ENCODE peak calls at places on chromosomes 6 and 20, in seven cellular contexts. J, S, K, O, G, H and P are unnamed samples.
A peak's percentile ranks its signal among the peaks of the same experiment; 100 is the strongest.

GRCh38 chr20:17663486-17663885 is 18.6 kb downstream of the RRBP1 start:
- DNase-seq in J (no peak), S (no peak), K (no peak), O (no peak), G (no peak), H (no peak), P (no peak)

GRCh38 chr6:148559848-148560433 is 186.9 kb upstream of the UST start:
- DNase-seq in J (peak; percentile 72), S (peak; percentile 79), K (peak; percentile 91), O (peak; percentile 49), G (peak; percentile 94), H (peak; percentile 40), P (peak; percentile 85)

GRCh38 chr20:8388146-8388545 is 256.1 kb downstream of the PLCB1 start:
- DNase-seq in J (peak; percentile 70), S (no peak), K (no peak), O (peak; percentile 56), G (no peak), H (no peak), P (no peak)

GRCh38 chr20:3177746-3178477 is 4.6 kb upstream of the LZTS3 start:
- DNase-seq in J (no peak), S (no peak), K (no peak), O (no peak), G (no peak), H (no peak), P (no peak)

GRCh38 chr20:41179961-41180360 is 42.6 kb downstream of the PLCG1 start:
- DNase-seq in J (no peak), S (no peak), K (no peak), O (no peak), G (no peak), H (no peak), P (peak; percentile 9)

GRCh38 chr6:123888779-123889513 is 85.3 kb downstream of the NKAIN2 start:
- DNase-seq in J (no peak), S (peak; percentile 27), K (no peak), O (no peak), G (no peak), H (no peak), P (no peak)

GRCh38 chr20:23200914-23201313 is 114.8 kb upstream of the CD93 start:
- DNase-seq in J (peak; percentile 22), S (peak; percentile 58), K (peak; percentile 35), O (no peak), G (no peak), H (no peak), P (peak; percentile 77)

GRCh38 chr6:154689654-154690053 is 43.6 kb upstream of the SCAF8 start:
- DNase-seq in J (no peak), S (no peak), K (no peak), O (no peak), G (no peak), H (no peak), P (no peak)

GRCh38 chr6:6586671-6587526 is 1.6 kb upstream of the LY86 start:
- DNase-seq in J (no peak), S (peak; percentile 33), K (no peak), O (no peak), G (no peak), H (no peak), P (no peak)

GRCh38 chr20:3716195-3716834 is 3.9 kb upstream of the SIGLEC1 start:
- DNase-seq in J (peak; percentile 55), S (peak; percentile 44), K (peak; percentile 57), O (peak; percentile 18), G (peak; percentile 80), H (peak; percentile 36), P (peak; percentile 70)

GRCh38 chr6:130369821-130370220 is 4.0 kb downstream of the TMEM200A start:
- DNase-seq in J (no peak), S (no peak), K (no peak), O (no peak), G (no peak), H (no peak), P (no peak)

GRCh38 chr6:118668761-118669411 is 17.5 kb upstream of the CEP85L start:
- DNase-seq in J (peak; percentile 80), S (no peak), K (no peak), O (peak; percentile 61), G (no peak), H (peak; percentile 26), P (no peak)

GRCh38 chr6:121849477-121849876 is 414.0 kb downstream of the GJA1 start:
- DNase-seq in J (peak; percentile 84), S (peak; percentile 27), K (peak; percentile 70), O (peak; percentile 55), G (peak; percentile 72), H (peak; percentile 71), P (peak; percentile 85)

GRCh38 chr20:36688630-36689029 is 42.6 kb upstream of the SLA2 start:
- DNase-seq in J (no peak), S (no peak), K (no peak), O (no peak), G (no peak), H (no peak), P (no peak)

GRCh38 chr20:63577317-63577894 is 3.4 kb upstream of the HELZ2 start:
- DNase-seq in J (no peak), S (peak; percentile 88), K (no peak), O (no peak), G (no peak), H (no peak), P (no peak)

GRCh38 chr6:43014434-43014909 is 423 bp downstream of the KLHDC3 start:
- DNase-seq in J (peak; percentile 44), S (no peak), K (no peak), O (peak; percentile 47), G (no peak), H (no peak), P (no peak)

GRCh38 chr20:23257848-23258746 is 92.5 kb upstream of the NXT1 start:
- DNase-seq in J (peak; percentile 77), S (no peak), K (no peak), O (peak; percentile 74), G (no peak), H (peak; percentile 28), P (no peak)

GRCh38 chr6:138115877-138116660 is 8.8 kb upstream of the PERP start:
- DNase-seq in J (peak; percentile 81), S (peak; percentile 63), K (peak; percentile 51), O (peak; percentile 70), G (peak; percentile 73), H (peak; percentile 61), P (peak; percentile 22)

GRCh38 chr6:91063362-91063761 is 476.5 kb upstream of the MAP3K7 start:
- DNase-seq in J (no peak), S (no peak), K (no peak), O (no peak), G (no peak), H (no peak), P (no peak)

GRCh38 chr20:20167704-20168103 is 115.4 kb downstream of the CFAP61 start:
- DNase-seq in J (no peak), S (peak; percentile 39), K (no peak), O (no peak), G (peak; percentile 64), H (no peak), P (no peak)

GRCh38 chr6:131754715-131755567 is 44.1 kb upstream of the CTAGE9 start:
- DNase-seq in J (no peak), S (no peak), K (no peak), O (peak; percentile 74), G (no peak), H (no peak), P (no peak)

GRCh38 chr20:61524956-61525666 is 273.1 kb downstream of the CDH4 start:
- DNase-seq in J (no peak), S (no peak), K (no peak), O (no peak), G (no peak), H (no peak), P (no peak)

GRCh38 chr6:166512567-166512966 is 73.9 kb downstream of the RAMACL start:
- DNase-seq in J (no peak), S (peak; percentile 15), K (no peak), O (no peak), G (no peak), H (no peak), P (no peak)

GRCh38 chr6:39079197-39079596 is 30.6 kb downstream of the GLP1R start:
- DNase-seq in J (no peak), S (no peak), K (no peak), O (no peak), G (no peak), H (no peak), P (no peak)

GRCh38 chr6:63676412-63677114 is 41.0 kb downstream of the PHF3 start:
- DNase-seq in J (no peak), S (no peak), K (no peak), O (no peak), G (no peak), H (no peak), P (no peak)

GRCh38 chr6:1379026-1379809 is 10.2 kb upstream of the FOXF2 start:
- DNase-seq in J (no peak), S (no peak), K (no peak), O (no peak), G (peak; percentile 60), H (no peak), P (no peak)

GRCh38 chr6:159169557-159170332 is 545 bp downstream of the FNDC1 start:
- DNase-seq in J (peak; percentile 21), S (peak; percentile 38), K (peak; percentile 63), O (no peak), G (peak; percentile 77), H (no peak), P (peak; percentile 64)

GRCh38 chr6:64330694-64331309 is 695.2 kb downstream of the PHF3 start:
- DNase-seq in J (peak; percentile 73), S (peak; percentile 50), K (peak; percentile 83), O (peak; percentile 13), G (peak; percentile 45), H (peak; percentile 14), P (peak; percentile 80)

GRCh38 chr20:34637245-34638185 is 39.4 kb downstream of the PIGU start:
- DNase-seq in J (peak; percentile 82), S (peak; percentile 45), K (no peak), O (peak; percentile 75), G (no peak), H (peak; percentile 76), P (no peak)

GRCh38 chr20:35610833-35611427 is 4.7 kb upstream of the SPAG4 start:
- DNase-seq in J (no peak), S (no peak), K (no peak), O (no peak), G (no peak), H (no peak), P (no peak)

GRCh38 chr6:88683734-88684133 is 279.7 kb downstream of the RNGTT start:
- DNase-seq in J (no peak), S (no peak), K (no peak), O (no peak), G (no peak), H (no peak), P (no peak)